ENCODE peak calls at places on chromosomes 2 and 18, in four cellular contexts. T, K, C and W are unnamed samples.

GRCh38 chr2:32836961-32837360 is 109.8 kb upstream of the LTBP1 start:
- DNase-seq in K (no peak), T (no peak), C (peak; percentile 42), W (no peak)

GRCh38 chr2:19569300-19569791 is 210.9 kb upstream of the OSR1 start:
- DNase-seq in K (no peak), C (no peak), T (peak; percentile 29), W (no peak)

GRCh38 chr18:26056291-26056690 is 34.1 kb downstream of the SS18 start:
- DNase-seq in K (no peak), T (no peak), C (no peak), W (no peak)

GRCh38 chr2:230924470-230925341 is at the start of gene GPR55:
- DNase-seq in C (peak; percentile 26), K (peak; percentile 56), T (no peak), W (peak; percentile 72)

GRCh38 chr18:23718731-23719130 is 29.5 kb downstream of the LAMA3 start:
- DNase-seq in C (no peak), T (no peak), K (no peak), W (no peak)

GRCh38 chr2:231223001-231223375 is 24.6 kb downstream of the ARMC9 start:
- DNase-seq in K (no peak), T (no peak), C (no peak), W (no peak)

GRCh38 chr18:58230438-58231179 is 186.6 kb downstream of the NEDD4L start:
- DNase-seq in C (no peak), T (no peak), K (no peak), W (no peak)

GRCh38 chr2:70261501-70261900 is 3.6 kb downstream of the PCYOX1 start:
- DNase-seq in T (no peak), K (no peak), C (no peak), W (no peak)

GRCh38 chr18:75112486-75113096 is 96.3 kb downstream of the PTGR3 start:
- DNase-seq in K (no peak), T (no peak), C (no peak), W (no peak)

GRCh38 chr2:149166958-149167810 is 128.7 kb downstream of the LYPD6B start:
- DNase-seq in T (no peak), K (peak; percentile 67), C (no peak), W (no peak)

GRCh38 chr2:235526166-235526565 is 32.3 kb downstream of the AGAP1 start:
- DNase-seq in K (no peak), T (no peak), C (no peak), W (no peak)

GRCh38 chr2:157835425-157835824 is 40.7 kb downstream of the ACVR1 start:
- DNase-seq in C (no peak), T (no peak), K (no peak), W (no peak)

GRCh38 chr2:197279997-197280756 is 30.4 kb downstream of the ANKRD44 start:
- DNase-seq in K (no peak), T (no peak), C (no peak), W (no peak)

GRCh38 chr18:12774982-12775381 is 72.1 kb downstream of the PSMG2 start:
- DNase-seq in C (no peak), K (no peak), T (no peak), W (no peak)

GRCh38 chr2:47916437-47916836 is 10.1 kb upstream of the FBXO11 start:
- DNase-seq in K (no peak), C (peak; percentile 41), T (no peak), W (no peak)

GRCh38 chr18:11052800-11053199 is 96.6 kb downstream of the PIEZO2 start:
- DNase-seq in K (no peak), T (no peak), C (no peak), W (no peak)

GRCh38 chr2:45874324-45874723 is 222.8 kb downstream of the PRKCE start:
- DNase-seq in C (no peak), K (no peak), T (no peak), W (no peak)

GRCh38 chr2:68238955-68239822 is 13.1 kb downstream of the PPP3R1 start:
- DNase-seq in K (no peak), T (no peak), C (no peak), W (no peak)

GRCh38 chr18:32289480-32290075 is 99.7 kb downstream of the MEP1B start:
- DNase-seq in K (no peak), C (peak; percentile 53), T (peak; percentile 66), W (peak; percentile 59)

GRCh38 chr18:12990662-12990976 is 543 bp upstream of the CEP192 start:
- DNase-seq in T (peak; percentile 37), C (no peak), K (no peak), W (no peak)

GRCh38 chr2:79530443-79530842 is 17.6 kb downstream of the CTNNA2 start:
- DNase-seq in T (peak; percentile 20), C (no peak), K (no peak), W (no peak)

GRCh38 chr2:42928692-42929576 is 136.6 kb upstream of the HAAO start:
- DNase-seq in T (peak; percentile 90), C (peak; percentile 87), K (no peak), W (peak; percentile 73)

GRCh38 chr2:71704688-71705087 is 251.3 kb downstream of the DYSF start:
- DNase-seq in K (no peak), C (no peak), T (no peak), W (no peak)

GRCh38 chr2:74498500-74499268 is 719 bp downstream of the LBX2 start:
- DNase-seq in T (no peak), K (no peak), C (no peak), W (peak; percentile 63)

GRCh38 chr2:207558106-207558505 is 28.3 kb downstream of the CREB1 start:
- DNase-seq in K (no peak), C (no peak), T (no peak), W (no peak)

GRCh38 chr2:96899084-96899735 is 29.3 kb upstream of the SEMA4C start:
- DNase-seq in C (no peak), K (no peak), T (no peak), W (no peak)

GRCh38 chr2:55168221-55169154 is 63.6 kb downstream of the CLHC1 start:
- DNase-seq in T (peak; percentile 70), C (peak; percentile 67), K (no peak), W (no peak)

GRCh38 chr18:13615432-13615861 is 110.9 kb downstream of the FAM210A start:
- DNase-seq in T (no peak), C (no peak), K (no peak), W (no peak)

GRCh38 chr2:45946023-45946422 is 294.5 kb downstream of the PRKCE start:
- DNase-seq in C (no peak), K (no peak), T (no peak), W (no peak)

GRCh38 chr2:62570861-62571698 is 65.1 kb upstream of the TMEM17 start:
- DNase-seq in T (no peak), K (no peak), C (no peak), W (peak; percentile 52)

GRCh38 chr2:126777620-126777978 is 121.1 kb upstream of the TEX51 start:
- DNase-seq in T (no peak), C (no peak), K (no peak), W (no peak)

GRCh38 chr2:36889782-36890181 is 76.6 kb downstream of the STRN start:
- DNase-seq in C (peak; percentile 4), K (no peak), T (peak; percentile 35), W (no peak)

GRCh38 chr2:142040554-142040953 is 90.3 kb downstream of the LRP1B start:
- DNase-seq in T (no peak), K (no peak), C (no peak), W (no peak)

GRCh38 chr2:136178941-136179601 is 61.1 kb upstream of the CXCR4 start:
- DNase-seq in K (no peak), T (no peak), C (no peak), W (no peak)

GRCh38 chr2:160292225-160292624 is 92.2 kb upstream of the ITGB6 start:
- DNase-seq in C (no peak), K (no peak), T (peak; percentile 15), W (no peak)

GRCh38 chr2:130846686-130847375 is 10.1 kb downstream of the ARHGEF4 start:
- DNase-seq in C (no peak), T (no peak), K (no peak), W (no peak)

GRCh38 chr2:217033191-217033590 is 173.3 kb upstream of the TNP1 start:
- DNase-seq in C (no peak), K (no peak), T (no peak), W (no peak)

GRCh38 chr18:34821669-34822210 is 111.6 kb downstream of the DTNA start:
- DNase-seq in K (no peak), T (peak; percentile 38), C (no peak), W (no peak)
- TF ChIP-seq TCF7 in K (no peak), T (no peak), C (no peak), W (no peak)

DNA sequence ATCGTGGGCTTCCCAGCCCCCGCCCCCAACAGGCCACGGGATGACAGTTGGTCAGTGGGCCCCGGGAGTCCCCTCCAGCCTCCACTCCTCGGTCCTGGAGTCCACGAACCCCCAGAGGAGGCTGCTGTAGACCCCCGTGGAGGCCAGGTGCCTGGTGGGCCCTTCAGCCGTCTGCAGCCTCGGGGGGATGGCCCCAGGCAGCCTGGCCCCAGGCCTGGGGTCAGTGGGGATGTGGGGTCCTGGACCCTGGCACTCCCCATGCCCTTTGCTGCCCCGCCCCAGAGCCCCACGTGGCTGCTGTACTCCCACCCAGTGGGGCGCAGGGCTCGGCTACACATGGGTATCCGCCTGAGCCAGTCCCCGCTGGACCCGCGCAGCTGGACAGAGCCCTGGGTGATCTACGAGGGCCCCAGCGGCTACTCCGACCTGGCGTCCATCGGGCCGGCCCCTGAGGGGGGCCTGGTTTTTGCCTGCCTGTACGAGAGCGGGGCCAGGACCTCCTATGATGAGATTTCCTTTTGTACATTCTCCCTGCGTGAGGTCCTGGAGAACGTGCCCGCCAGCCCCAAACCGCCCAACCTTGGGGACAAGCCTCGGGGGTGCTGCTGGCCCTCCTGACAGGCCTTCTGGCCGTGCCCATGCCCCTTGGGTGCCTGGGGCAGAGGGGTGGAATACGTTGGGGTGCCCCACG is 7.6 kb downstream of the NEU4 start:
- DNase-seq in C (no peak), T (no peak), K (no peak), W (no peak)
- TF ChIP-seq TCF7 in C (no peak), T (no peak), K (no peak), W (no peak)

GRCh38 chr2:219041252-219041651 is at the start of gene CFAP65:
- DNase-seq in K (no peak), T (no peak), C (peak; percentile 5), W (peak; percentile 69)
- TF ChIP-seq TCF7 in K (no peak), T (no peak), C (no peak), W (no peak)

DNA sequence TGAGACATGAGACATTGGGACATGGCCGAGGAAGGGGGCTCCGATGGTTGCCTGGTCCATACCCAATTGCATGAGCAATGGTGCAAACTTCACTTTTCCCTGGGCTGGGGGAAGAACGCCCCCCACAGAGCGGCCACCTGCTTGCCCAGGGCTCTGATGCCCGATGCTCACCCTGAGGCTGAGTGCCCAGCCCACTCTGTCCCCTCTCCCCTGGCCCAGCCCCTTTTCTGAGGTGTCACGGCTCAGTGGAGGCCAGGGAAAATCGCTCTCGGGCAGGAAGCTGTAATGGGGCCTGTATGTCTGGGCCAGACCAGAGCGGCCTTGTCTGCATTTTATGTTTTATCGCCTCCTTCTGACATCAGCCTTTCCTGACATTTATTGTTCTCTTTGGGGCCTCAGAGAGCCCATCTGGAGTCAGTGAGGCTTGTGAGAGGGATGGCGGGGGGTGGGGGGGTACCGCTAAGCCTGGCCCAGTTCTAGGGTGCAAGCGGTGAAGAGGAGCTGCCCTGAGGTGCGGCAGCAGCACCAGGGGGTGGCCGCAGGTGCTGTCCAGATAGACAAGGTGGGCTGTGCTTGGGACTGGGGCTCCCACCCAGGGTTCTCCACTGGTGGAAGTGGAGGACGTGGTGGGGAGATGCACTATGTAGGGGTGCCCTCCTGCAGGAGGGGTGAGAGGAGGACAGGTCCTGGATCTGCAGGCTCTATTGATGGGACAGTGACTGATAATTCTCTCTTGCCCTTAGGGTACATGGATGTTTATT is 46.1 kb downstream of the INHBB start:
- DNase-seq in C (no peak), K (no peak), T (no peak), W (no peak)
- TF ChIP-seq TCF7 in C (no peak), K (no peak), T (no peak), W (no peak)

GRCh38 chr2:108363900-108364225 is 13.9 kb upstream of the SULT1C4 start:
- DNase-seq in C (no peak), T (no peak), K (no peak), W (no peak)
- TF ChIP-seq TCF7 in C (no peak), T (no peak), K (no peak), W (no peak)